ENCODE peak calls at places on chromosomes 12 and 14, in ten cellular contexts. P is psoas muscle; E is spleen; H is breast epithelium; V is PC-3; Z is fibroblast of lung; G is CD8-positive, alpha-beta T cell; M is tibial nerve; R is mammary epithelial cell; J is pancreas. I is an unnamed sample. For H3K4me1, the result is how much of the 10 kb centered on the place peaks cover.

GRCh38 chr14:101008196-101008595 is 104.7 kb upstream of the RTL1 start:
- DNase-seq in P (no peak), E (peak), H (no peak), V (no peak), Z (no peak), G (no peak), M (no peak), R (no peak), J (no peak), I (no peak)

GRCh38 chr12:110107369-110108281 is 16.5 kb upstream of the IFT81 start:
- DNase-seq in P (peak), E (no peak), H (peak), V (peak), Z (peak), G (no peak), M (no peak), R (peak), J (no peak), I (no peak)

GRCh38 chr14:56751471-56751870 is 58.8 kb downstream of the OTX2 start:
- DNase-seq in P (no peak), E (no peak), H (no peak), V (no peak), Z (no peak), G (no peak), M (no peak), R (no peak), J (no peak), I (no peak)

GRCh38 chr12:57146925-57147640 is at the start of gene LRP1-AS:
- DNase-seq in P (no peak), E (no peak), H (no peak), V (no peak), Z (no peak), G (no peak), M (no peak), R (no peak), J (no peak), I (peak)

GRCh38 chr12:132314035-132314434 is 15.4 kb downstream of the GALNT9 start:
- DNase-seq in P (no peak), E (no peak), H (no peak), V (no peak), Z (no peak), G (no peak), M (no peak), R (no peak), J (no peak), I (no peak)

GRCh38 chr12:56931474-56931978 is 2.7 kb downstream of the SDR9C7 start:
- DNase-seq in P (no peak), E (no peak), H (no peak), V (peak), Z (peak), G (no peak), M (no peak), R (peak), J (no peak), I (peak)

GRCh38 chr12:57127101-57127709 is 1.1 kb upstream of the LRP1 start:
- DNase-seq in P (peak), E (peak), H (peak), V (peak), Z (no peak), G (peak), M (peak), R (peak), J (peak), I (peak)

GRCh38 chr12:10067259-10067658 is 31.5 kb downstream of the CLEC1A start:
- DNase-seq in P (no peak), E (no peak), H (no peak), V (peak), Z (no peak), G (no peak), M (no peak), R (no peak), J (no peak), I (no peak)

GRCh38 chr14:68075382-68076029 is 255.9 kb downstream of the RAD51B start:
- DNase-seq in P (no peak), E (no peak), H (no peak), V (no peak), Z (no peak), G (no peak), M (no peak), R (no peak), J (peak), I (no peak)

GRCh38 chr14:75069021-75069810 is at the start of gene ZC2HC1C:
- DNase-seq in P (peak), E (peak), H (peak), V (peak), Z (peak), G (peak), M (peak), R (peak), J (peak), I (peak)

GRCh38 chr12:75724913-75725312 is 213.5 kb upstream of the KRR1 start:
- DNase-seq in P (no peak), E (no peak), H (no peak), V (peak), Z (peak), G (no peak), M (no peak), R (peak), J (no peak), I (no peak)

GRCh38 chr12:71438670-71439361 is 782 bp upstream of the LGR5 start:
- DNase-seq in P (no peak), E (no peak), H (no peak), V (peak), Z (peak), G (no peak), M (no peak), R (no peak), J (no peak), I (peak)

GRCh38 chr12:104276192-104277131 is 27.1 kb upstream of the EID3 start:
- DNase-seq in P (no peak), E (no peak), H (no peak), V (peak), Z (peak), G (no peak), M (no peak), R (no peak), J (no peak), I (no peak)

GRCh38 chr14:75162631-75163030 is 13.8 kb downstream of the TMED10 start:
- DNase-seq in P (no peak), E (no peak), H (no peak), V (no peak), Z (no peak), G (no peak), M (no peak), R (no peak), J (no peak), I (peak)

GRCh38 chr12:55681142-55682077 is 26.3 kb downstream of the ITGA7 start:
- DNase-seq in P (peak), E (peak), H (no peak), V (peak), Z (peak), G (no peak), M (no peak), R (peak), J (peak), I (peak)

GRCh38 chr14:51395361-51395849 is 155.4 kb downstream of the TMX1 start:
- DNase-seq in P (peak), E (no peak), H (peak), V (peak), Z (peak), G (no peak), M (peak), R (peak), J (peak), I (no peak)

GRCh38 chr12:2402180-2402579 is 349.4 kb downstream of the CACNA1C start:
- DNase-seq in P (no peak), E (no peak), H (no peak), V (no peak), Z (no peak), G (no peak), M (no peak), R (no peak), J (no peak), I (no peak)

GRCh38 chr12:40222247-40222646 is 2.5 kb upstream of the LRRK2 start:
- DNase-seq in P (no peak), E (no peak), H (no peak), V (no peak), Z (no peak), G (no peak), M (no peak), R (no peak), J (no peak), I (no peak)

GRCh38 chr12:26919216-26919555 is 18.6 kb downstream of the INTS13 start:
- DNase-seq in P (no peak), E (no peak), H (no peak), V (no peak), Z (no peak), G (no peak), M (no peak), R (no peak), J (no peak), I (no peak)

GRCh38 chr12:70983692-70984091 is 63.2 kb upstream of the PTPRR start:
- DNase-seq in P (no peak), E (no peak), H (no peak), V (no peak), Z (peak), G (no peak), M (no peak), R (no peak), J (no peak), I (no peak)

GRCh38 chr12:25041006-25041741 is 92.3 kb upstream of the BCAT1 start:
- DNase-seq in P (no peak), E (no peak), H (no peak), V (no peak), Z (no peak), G (no peak), M (no peak), R (no peak), J (no peak), I (no peak)

GRCh38 chr12:18383203-18383602 is 121.9 kb downstream of the PIK3C2G start:
- DNase-seq in P (no peak), E (no peak), H (no peak), V (peak), Z (peak), G (no peak), M (no peak), R (peak), J (no peak), I (peak)

GRCh38 chr14:65373671-65374039 is 38.9 kb upstream of the FUT8 start:
- DNase-seq in P (no peak), E (no peak), H (no peak), V (peak), Z (no peak), G (no peak), M (no peak), R (peak), J (no peak), I (no peak)

GRCh38 chr12:98895086-98895651 is 250.1 kb downstream of the APAF1 start:
- DNase-seq in P (no peak), E (no peak), H (no peak), V (no peak), Z (no peak), G (no peak), M (no peak), R (no peak), J (peak), I (no peak)

GRCh38 chr14:103292426-103293374 is 41.3 kb upstream of the EIF5 start:
- DNase-seq in P (peak), E (peak), H (peak), V (peak), Z (peak), G (peak), M (peak), R (peak), J (peak), I (peak)

GRCh38 chr12:19964549-19964948 is 403.8 kb upstream of the PDE3A start:
- DNase-seq in P (no peak), E (no peak), H (no peak), V (no peak), Z (peak), G (no peak), M (no peak), R (no peak), J (no peak), I (no peak)

GRCh38 chr14:33737446-33737845 is 213.4 kb downstream of the EGLN3 start:
- DNase-seq in P (no peak), E (no peak), H (no peak), V (peak), Z (peak), G (no peak), M (no peak), R (peak), J (no peak), I (no peak)

GRCh38 chr14:93085916-93086315 is 29.8 kb downstream of the ITPK1 start:
- DNase-seq in P (no peak), E (no peak), H (no peak), V (peak), Z (peak), G (no peak), M (no peak), R (peak), J (no peak), I (no peak)

GRCh38 chr14:76763362-76764041 is 2.2 kb downstream of the VASH1 start:
- DNase-seq in P (no peak), E (peak), H (peak), V (no peak), Z (peak), G (peak), M (no peak), R (no peak), J (no peak), I (no peak)

GRCh38 chr14:76761849-76762616 is 765 bp downstream of the VASH1 start:
- DNase-seq in P (no peak), E (no peak), H (no peak), V (no peak), Z (no peak), G (no peak), M (no peak), R (no peak), J (no peak), I (no peak)

GRCh38 chr14:76761198-76761848 is at the start of gene VASH1:
- DNase-seq in P (peak), E (peak), H (peak), V (peak), Z (peak), G (peak), M (no peak), R (peak), J (peak), I (peak)

GRCh38 chr14:76760331-76761197 is 704 bp upstream of the VASH1 start:
- DNase-seq in P (no peak), E (peak), H (peak), V (no peak), Z (no peak), G (peak), M (no peak), R (no peak), J (no peak), I (no peak)

GRCh38 chr14:76762617-76763361 is 1.5 kb downstream of the VASH1 start:
- DNase-seq in P (no peak), E (peak), H (peak), V (no peak), Z (no peak), G (peak), M (no peak), R (no peak), J (no peak), I (no peak)
- H3K4me3 ChIP-seq in P (peak), E (peak), H (peak), V (no peak), Z (peak), G (peak), M (peak), R (no peak), J (peak), I (no peak)

GRCh38 chr12:1353451-1353850 is 240.9 kb downstream of the FBXL14 start:
- DNase-seq in P (no peak), E (no peak), H (no peak), V (no peak), Z (no peak), G (no peak), M (no peak), R (no peak), J (no peak), I (no peak)
- TF ChIP-seq CTCF in P (no peak), E (no peak), H (no peak), V (no peak), Z (no peak), G (no peak), M (no peak), R (no peak), J (no peak), I (no peak)

GRCh38 chr14:91329615-91330014 is 85.1 kb upstream of the GPR68 start:
- DNase-seq in P (no peak), E (peak), H (no peak), V (no peak), Z (no peak), G (no peak), M (no peak), R (no peak), J (no peak), I (no peak)
- H3K4me1 ChIP-seq in P (under half), E (under half), H (under half), V (under half), Z (under half), G (half or more), M (under half), R (under half), J (under half), I (under half)

DNA sequence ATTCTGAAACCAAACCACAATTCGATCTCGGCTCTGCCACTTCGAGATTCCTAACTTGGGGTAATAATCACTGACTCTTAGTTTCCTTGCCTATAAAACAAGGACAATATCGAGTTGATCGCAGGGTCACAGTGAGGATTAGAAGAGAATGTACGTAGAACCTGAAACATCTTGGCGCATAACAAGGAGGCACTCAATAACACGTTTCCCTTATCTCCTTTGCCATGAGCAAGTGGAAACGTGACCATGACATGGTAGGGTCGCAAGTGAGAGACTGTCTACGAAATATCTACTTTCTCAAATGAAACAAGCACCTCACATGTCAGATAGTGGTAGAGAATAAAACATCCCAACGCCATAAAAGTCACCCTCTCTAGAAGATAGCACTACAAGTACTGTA is 2.3 kb downstream of the DICER1 start:
- DNase-seq in P (no peak), E (no peak), H (no peak), V (no peak), Z (no peak), G (no peak), M (no peak), R (no peak), J (no peak), I (no peak)
- H3K4me3 ChIP-seq in P (peak), E (peak), H (no peak), V (peak), Z (no peak), G (peak), M (no peak), R (no peak), J (no peak), I (no peak)